ENCODE peak calls at places on chromosomes 2 and 18, in five cellular contexts. D is fibroblast of lung, Z is MCF 10A, T is kidney tubule cell, G is retinal pigment epithelial cell. R is an unnamed sample.

GRCh38 chr2:241235859-241236593 is 47.5 kb downstream of the ANO7 start:
- DNase-seq in D (no peak), Z (no peak), T (no peak), G (no peak), R (no peak)

GRCh38 chr2:21372654-21373053 is 248.9 kb downstream of the TDRD15 start:
- DNase-seq in D (peak), Z (peak), T (peak), G (no peak), R (peak)

GRCh38 chr18:24935008-24935407 is 417.0 kb downstream of the ZNF521 start:
- DNase-seq in D (no peak), Z (no peak), T (no peak), G (no peak), R (no peak)

GRCh38 chr18:28541276-28541930 is 364.5 kb upstream of the CDH2 start:
- DNase-seq in D (no peak), Z (no peak), T (no peak), G (no peak), R (no peak)

GRCh38 chr2:225660262-225661091 is 261.0 kb downstream of the NYAP2 start:
- DNase-seq in D (peak), Z (peak), T (peak), G (no peak), R (peak)

GRCh38 chr2:235131334-235132305 is 179.8 kb downstream of the SH3BP4 start:
- DNase-seq in D (no peak), Z (no peak), T (no peak), G (no peak), R (no peak)

GRCh38 chr2:68185541-68186164 is 28.0 kb downstream of the PNO1 start:
- DNase-seq in D (peak), Z (peak), T (peak), G (no peak), R (peak)

GRCh38 chr18:72283148-72283925 is 260.8 kb downstream of the CBLN2 start:
- DNase-seq in D (no peak), Z (no peak), T (no peak), G (no peak), R (no peak)

GRCh38 chr2:102489646-102490045 is 16.6 kb downstream of the SLC9A4 start:
- DNase-seq in D (no peak), Z (no peak), T (no peak), G (no peak), R (no peak)

GRCh38 chr2:39737661-39738060 is 41.4 kb downstream of the THUMPD2 start:
- DNase-seq in D (peak), Z (peak), T (peak), G (peak), R (no peak)

GRCh38 chr2:224930124-224930523 is 112.1 kb downstream of the DOCK10 start:
- DNase-seq in D (no peak), Z (no peak), T (no peak), G (no peak), R (no peak)

GRCh38 chr2:159557437-159558034 is 58.8 kb downstream of the BAZ2B start:
- DNase-seq in D (peak), Z (peak), T (peak), G (no peak), R (peak)

GRCh38 chr2:197515277-197515797 is 529 bp upstream of the MOB4 start:
- DNase-seq in D (peak), Z (no peak), T (no peak), G (no peak), R (peak)

GRCh38 chr2:99476629-99477028 is 13.2 kb downstream of the REV1 start:
- DNase-seq in D (no peak), Z (no peak), T (no peak), G (no peak), R (no peak)

GRCh38 chr2:97736608-97737330 is 23.4 kb downstream of the ZAP70 start:
- DNase-seq in D (no peak), Z (no peak), T (no peak), G (no peak), R (no peak)

GRCh38 chr2:232028631-232029030 is 67.1 kb downstream of the DIS3L2 start:
- DNase-seq in D (peak), Z (no peak), T (no peak), G (no peak), R (no peak)

GRCh38 chr2:201964631-201965206 is 68.9 kb upstream of the FZD7 start:
- DNase-seq in D (peak), Z (no peak), T (no peak), G (no peak), R (no peak)

GRCh38 chr2:22355816-22356433 is 1029.1 kb upstream of the KLHL29 start:
- DNase-seq in D (peak), Z (peak), T (peak), G (no peak), R (peak)

GRCh38 chr2:228841877-228842276 is 429.2 kb downstream of the PID1 start:
- DNase-seq in D (peak), Z (peak), T (peak), G (no peak), R (no peak)

GRCh38 chr2:151817929-151818328 is 10.3 kb downstream of the ARL5A start:
- DNase-seq in D (no peak), Z (no peak), T (no peak), G (no peak), R (peak)

GRCh38 chr18:22560797-22561196 is 143.1 kb upstream of the CTAGE1 start:
- DNase-seq in D (no peak), Z (no peak), T (no peak), G (no peak), R (no peak)

GRCh38 chr18:58533771-58534170 is 95.1 kb downstream of the ALPK2 start:
- DNase-seq in D (no peak), Z (no peak), T (peak), G (no peak), R (no peak)

GRCh38 chr2:151299940-151300539 is 10.6 kb upstream of the NMI start:
- DNase-seq in D (no peak), Z (no peak), T (no peak), G (no peak), R (no peak)

GRCh38 chr2:230870544-230871360 is 6.0 kb downstream of the ITM2C start:
- DNase-seq in D (no peak), Z (no peak), T (no peak), G (no peak), R (no peak)

GRCh38 chr18:47413327-47413726 is 161.9 kb upstream of the SKOR2 start:
- DNase-seq in D (no peak), Z (peak), T (no peak), G (no peak), R (no peak)

GRCh38 chr2:96949701-96950350 is 36.6 kb downstream of the FAM178B start:
- DNase-seq in D (no peak), Z (no peak), T (no peak), G (no peak), R (no peak)

GRCh38 chr2:224038049-224038829 is 847 bp downstream of the SERPINE2 start:
- DNase-seq in D (peak), Z (peak), T (peak), G (no peak), R (peak)

GRCh38 chr2:195734395-195734794 is 77.4 kb downstream of the SLC39A10 start:
- DNase-seq in D (no peak), Z (no peak), T (no peak), G (no peak), R (no peak)

GRCh38 chr18:29439398-29439797 is 1262.5 kb upstream of the CDH2 start:
- DNase-seq in D (no peak), Z (no peak), T (no peak), G (no peak), R (no peak)

GRCh38 chr2:71882949-71883472 is 264.7 kb downstream of the CYP26B1 start:
- DNase-seq in D (peak), Z (peak), T (peak), G (no peak), R (no peak)

GRCh38 chr2:188668017-188668663 is 306.0 kb upstream of the COL3A1 start:
- DNase-seq in D (peak), Z (peak), T (peak), G (peak), R (no peak)

GRCh38 chr2:216735086-216735485 is 39.7 kb upstream of the IGFBP5 start:
- DNase-seq in D (peak), Z (no peak), T (no peak), G (no peak), R (no peak)

GRCh38 chr2:231017250-231017636 is 20.1 kb upstream of the C2orf72 start:
- DNase-seq in D (no peak), Z (no peak), T (no peak), G (no peak), R (peak)

GRCh38 chr2:204220896-204221295 is 284.3 kb downstream of the ICOS start:
- DNase-seq in D (no peak), Z (no peak), T (no peak), G (no peak), R (no peak)